ENCODE peak calls at places on chromosomes 16 and 17, in five cellular contexts. V is ELR; J is lower leg skin; E is substantia nigra; W is naive thymus-derived CD8-positive, alpha-beta T cell. L is an unnamed sample.

GRCh38 chr16:72985148-72985882 is 62.6 kb downstream of the ZFHX3 start:
- DNase-seq in V (no peak), J (peak), E (no peak), W (no peak), L (no peak)

GRCh38 chr17:63842173-63842539 is 329 bp downstream of the SMARCD2 start:
- DNase-seq in V (no peak), J (no peak), E (no peak), W (no peak), L (peak)

GRCh38 chr17:50603340-50603739 is 31.3 kb upstream of the ABCC3 start:
- DNase-seq in V (peak), J (no peak), E (no peak), W (no peak), L (no peak)

GRCh38 chr16:3007059-3007956 is 5.4 kb upstream of the CLDN9 start:
- DNase-seq in V (no peak), J (no peak), E (no peak), W (no peak), L (no peak)

GRCh38 chr17:42997390-42997983 is 732 bp upstream of the RPL27 start:
- DNase-seq in V (no peak), J (no peak), E (no peak), W (no peak), L (no peak)

GRCh38 chr16:56269824-56270684 is 78.8 kb downstream of the GNAO1 start:
- DNase-seq in V (peak), J (no peak), E (peak), W (no peak), L (peak)

GRCh38 chr16:10835281-10835931 is 16.8 kb upstream of the TVP23A start:
- DNase-seq in V (no peak), J (no peak), E (no peak), W (no peak), L (no peak)

GRCh38 chr16:75042423-75043174 is 43.8 kb downstream of the ZNRF1 start:
- DNase-seq in V (no peak), J (no peak), E (no peak), W (no peak), L (no peak)

GRCh38 chr17:1928976-1929375 is 96.2 kb downstream of the RTN4RL1 start:
- DNase-seq in V (no peak), J (no peak), E (no peak), W (no peak), L (no peak)

GRCh38 chr17:30218689-30219266 is 16.7 kb downstream of the SLC6A4 start:
- DNase-seq in V (no peak), J (no peak), E (no peak), W (no peak), L (no peak)

GRCh38 chr17:6094926-6095325 is 24.7 kb downstream of the WSCD1 start:
- DNase-seq in V (no peak), J (no peak), E (no peak), W (no peak), L (no peak)

GRCh38 chr16:56866955-56867830 is 2.2 kb downstream of the SLC12A3 start:
- DNase-seq in V (peak), J (peak), E (peak), W (peak), L (peak)

GRCh38 chr17:17351356-17351891 is 48.3 kb downstream of the NT5M start:
- DNase-seq in V (no peak), J (no peak), E (no peak), W (no peak), L (no peak)

GRCh38 chr16:46972429-46972970 is 974 bp downstream of the DNAJA2 start:
- DNase-seq in V (peak), J (no peak), E (no peak), W (peak), L (no peak)